ENCODE peak calls at places on chromosomes 12 and 14, in eight cellular contexts. F is HS-5; W is CD8-positive, alpha-beta memory T cell; B is naive B cell; K is NCI-H2081; D is kidney tubule cell; A is endothelial cell; S is GOT3. Z is an unnamed sample.

GRCh38 chr14:23569443-23570151 is 2.0 kb upstream of the AP1G2 start:
- DNase-seq in F (no peak), W (no peak), B (no peak), K (no peak), D (peak; percentile 30), A (no peak), S (no peak), Z (peak; percentile 66)

GRCh38 chr14:32205984-32206383 is 2.9 kb upstream of the RNU6-8 start:
- DNase-seq in F (no peak), W (no peak), B (no peak), K (no peak), D (peak; percentile 25), A (no peak), S (no peak), Z (peak; percentile 26)

GRCh38 chr12:26810330-26810729 is 22.7 kb downstream of the ITPR2 start:
- DNase-seq in F (no peak), W (no peak), B (no peak), K (no peak), D (peak; percentile 53), A (peak; percentile 15), S (no peak), Z (peak; percentile 77)

GRCh38 chr14:60188115-60188514 is 22.9 kb upstream of the DHRS7 start:
- DNase-seq in F (no peak), W (no peak), B (no peak), K (no peak), D (no peak), A (no peak), S (no peak), Z (no peak)

GRCh38 chr12:92943482-92944250 is 14.6 kb upstream of the EEA1 start:
- DNase-seq in F (no peak), W (no peak), B (no peak), K (no peak), D (no peak), A (no peak), S (no peak), Z (no peak)

GRCh38 chr12:57126561-57126960 is 1.7 kb upstream of the LRP1 start:
- DNase-seq in F (no peak), W (no peak), B (no peak), K (no peak), D (no peak), A (no peak), S (no peak), Z (peak; percentile 13)

GRCh38 chr14:95156765-95157194 is 549 bp downstream of the DICER1 start:
- DNase-seq in F (no peak), W (no peak), B (no peak), K (no peak), D (peak; percentile 41), A (peak; percentile 46), S (no peak), Z (no peak)

GRCh38 chr12:65612440-65612839 is 211.8 kb upstream of the HMGA2 start:
- DNase-seq in F (peak; percentile 50), W (no peak), B (no peak), K (no peak), D (no peak), A (no peak), S (no peak), Z (peak; percentile 46)

GRCh38 chr12:59595097-59595496 is 732 bp upstream of the SLC16A7 start:
- DNase-seq in F (no peak), W (no peak), B (no peak), K (no peak), D (no peak), A (no peak), S (no peak), Z (peak; percentile 20)

Z was measured in bronchial epithelial cell.